ENCODE peak calls at places on chromosomes 6 and 20, in eight cellular contexts. One of them, this sample, is unnamed.

GRCh38 chr20:59696476-59696875 is 92.1 kb downstream of the PHACTR3 start:
- DNase-seq in HCEC 1CT: no peak
- DNase-seq in activated gamma-delta T cell: no peak
- DNase-seq in Calu3: no peak
- DNase-seq in T-helper 1 cell: no peak
- DNase-seq in epithelial cell of esophagus: no peak
- DNase-seq in WTC11: no peak
- DNase-seq in NCI-H446 treated with DMSO at 0.1 percent for 48 hours: no peak
- DNase-seq in this sample: no peak

GRCh38 chr6:33964387-33964786 is 160.6 kb upstream of the MLN start:
- DNase-seq in HCEC 1CT: no peak
- DNase-seq in activated gamma-delta T cell: no peak
- DNase-seq in Calu3: no peak
- DNase-seq in T-helper 1 cell: no peak
- DNase-seq in epithelial cell of esophagus: no peak
- DNase-seq in WTC11: no peak
- DNase-seq in NCI-H446 treated with DMSO at 0.1 percent for 48 hours: no peak
- DNase-seq in this sample: no peak

GRCh38 chr6:121645100-121645745 is 209.8 kb downstream of the GJA1 start:
- DNase-seq in HCEC 1CT: peak; percentile 16
- DNase-seq in activated gamma-delta T cell: no peak
- DNase-seq in Calu3: no peak
- DNase-seq in T-helper 1 cell: no peak
- DNase-seq in epithelial cell of esophagus: no peak
- DNase-seq in WTC11: no peak
- DNase-seq in NCI-H446 treated with DMSO at 0.1 percent for 48 hours: no peak
- DNase-seq in this sample: peak; percentile 61

GRCh38 chr6:141195251-141195832 is 937.4 kb upstream of the GJE1 start:
- DNase-seq in HCEC 1CT: no peak
- DNase-seq in activated gamma-delta T cell: no peak
- DNase-seq in Calu3: no peak
- DNase-seq in T-helper 1 cell: no peak
- DNase-seq in epithelial cell of esophagus: peak; percentile 19
- DNase-seq in WTC11: no peak
- DNase-seq in NCI-H446 treated with DMSO at 0.1 percent for 48 hours: no peak
- DNase-seq in this sample: no peak

GRCh38 chr20:58218665-58219341 is 9.7 kb downstream of the ANKRD60 start:
- DNase-seq in HCEC 1CT: no peak
- DNase-seq in activated gamma-delta T cell: no peak
- DNase-seq in Calu3: no peak
- DNase-seq in T-helper 1 cell: no peak
- DNase-seq in epithelial cell of esophagus: no peak
- DNase-seq in WTC11: no peak
- DNase-seq in NCI-H446 treated with DMSO at 0.1 percent for 48 hours: no peak
- DNase-seq in this sample: no peak

GRCh38 chr20:57397004-57397692 is 6.0 kb downstream of the RBM38 start:
- DNase-seq in HCEC 1CT: no peak
- DNase-seq in activated gamma-delta T cell: no peak
- DNase-seq in Calu3: no peak
- DNase-seq in T-helper 1 cell: no peak
- DNase-seq in epithelial cell of esophagus: no peak
- DNase-seq in WTC11: no peak
- DNase-seq in NCI-H446 treated with DMSO at 0.1 percent for 48 hours: no peak
- DNase-seq in this sample: no peak

GRCh38 chr6:96743496-96743895 is 93.8 kb downstream of the GPR63 start:
- DNase-seq in HCEC 1CT: peak; percentile 20
- DNase-seq in activated gamma-delta T cell: no peak
- DNase-seq in Calu3: no peak
- DNase-seq in T-helper 1 cell: no peak
- DNase-seq in epithelial cell of esophagus: peak; percentile 57
- DNase-seq in WTC11: no peak
- DNase-seq in NCI-H446 treated with DMSO at 0.1 percent for 48 hours: no peak
- DNase-seq in this sample: peak; percentile 30

GRCh38 chr20:32108814-32109391 is 611 bp upstream of the TM9SF4 start:
- DNase-seq in HCEC 1CT: no peak
- DNase-seq in activated gamma-delta T cell: no peak
- DNase-seq in Calu3: no peak
- DNase-seq in T-helper 1 cell: no peak
- DNase-seq in epithelial cell of esophagus: no peak
- DNase-seq in WTC11: no peak
- DNase-seq in NCI-H446 treated with DMSO at 0.1 percent for 48 hours: no peak
- DNase-seq in this sample: no peak

GRCh38 chr6:43658161-43658560 is 13.3 kb downstream of the RSPH9 start:
- DNase-seq in HCEC 1CT: peak; percentile 79
- DNase-seq in activated gamma-delta T cell: no peak
- DNase-seq in Calu3: no peak
- DNase-seq in T-helper 1 cell: no peak
- DNase-seq in epithelial cell of esophagus: no peak
- DNase-seq in WTC11: no peak
- DNase-seq in NCI-H446 treated with DMSO at 0.1 percent for 48 hours: no peak
- DNase-seq in this sample: peak; percentile 21

GRCh38 chr6:36949636-36950035 is 4.9 kb upstream of the PI16 start:
- DNase-seq in HCEC 1CT: peak; percentile 70
- DNase-seq in activated gamma-delta T cell: no peak
- DNase-seq in Calu3: no peak
- DNase-seq in T-helper 1 cell: no peak
- DNase-seq in epithelial cell of esophagus: peak; percentile 62
- DNase-seq in WTC11: no peak
- DNase-seq in NCI-H446 treated with DMSO at 0.1 percent for 48 hours: no peak
- DNase-seq in this sample: peak; percentile 85

GRCh38 chr6:43723737-43724295 is 36.2 kb upstream of the MRPS18A start:
- DNase-seq in HCEC 1CT: peak; percentile 45
- DNase-seq in activated gamma-delta T cell: no peak
- DNase-seq in Calu3: peak; percentile 95
- DNase-seq in T-helper 1 cell: peak; percentile 35
- DNase-seq in epithelial cell of esophagus: peak; percentile 92
- DNase-seq in WTC11: peak; percentile 80
- DNase-seq in NCI-H446 treated with DMSO at 0.1 percent for 48 hours: no peak
- DNase-seq in this sample: peak; percentile 74

GRCh38 chr6:40714143-40714542 is 127.0 kb upstream of the LRFN2 start:
- DNase-seq in HCEC 1CT: no peak
- DNase-seq in activated gamma-delta T cell: no peak
- DNase-seq in Calu3: no peak
- DNase-seq in T-helper 1 cell: no peak
- DNase-seq in epithelial cell of esophagus: no peak
- DNase-seq in WTC11: no peak
- DNase-seq in NCI-H446 treated with DMSO at 0.1 percent for 48 hours: no peak
- DNase-seq in this sample: no peak

This sample was measured in ELR.